ENCODE peak calls at places on chromosome 2, in seven cellular contexts. G is transverse colon, Z is cardiac muscle cell, Y is HCT116, P is neuronal stem cell, O is stomach, U is GM23248. R is an unnamed sample. For H3K27me3 and H3K4me1, the result is how much of the 10 kb centered on the place peaks cover.

GRCh38 chr2:181459646-181460045 is 2.5 kb downstream of the ITGA4 start:
- DNase-seq in G (no peak), Z (peak), Y (no peak), P (no peak), O (no peak), U (peak), R (no peak)

GRCh38 chr2:189601043-189601442 is 20.5 kb upstream of the SLC40A1 start:
- DNase-seq in G (no peak), Z (peak), Y (no peak), P (no peak), O (no peak), U (peak), R (no peak)

GRCh38 chr2:237096911-237097310 is 11.2 kb downstream of the COPS8 start:
- DNase-seq in G (no peak), Z (peak), Y (no peak), P (no peak), O (no peak), U (peak), R (no peak)

GRCh38 chr2:23092831-23093230 is 292.1 kb upstream of the KLHL29 start:
- DNase-seq in G (no peak), Z (peak), Y (no peak), P (peak), O (no peak), U (peak), R (no peak)

GRCh38 chr2:107380912-107381311 is 445.8 kb upstream of the RGPD4 start:
- DNase-seq in G (no peak), Z (no peak), Y (no peak), P (no peak), O (no peak), U (peak), R (no peak)

GRCh38 chr2:182559623-182560022 is 132.8 kb upstream of the PDE1A start:
- DNase-seq in G (no peak), Z (no peak), Y (peak), P (no peak), O (no peak), U (peak), R (no peak)

GRCh38 chr2:240818543-240819403 is 1.2 kb downstream of the KIF1A start:
- DNase-seq in G (no peak), Z (no peak), Y (no peak), P (peak), O (peak), U (no peak), R (peak)

GRCh38 chr2:33411765-33412164 is 64.7 kb upstream of the RASGRP3 start:
- DNase-seq in G (no peak), Z (no peak), Y (no peak), P (no peak), O (no peak), U (peak), R (no peak)

GRCh38 chr2:173058673-173059072 is 17.0 kb upstream of the MAP3K20 start:
- DNase-seq in G (no peak), Z (no peak), Y (no peak), P (no peak), O (no peak), U (no peak), R (no peak)

GRCh38 chr2:200350796-200351195 is 44.3 kb downstream of the SPATS2L start:
- DNase-seq in G (no peak), Z (peak), Y (no peak), P (no peak), O (no peak), U (peak), R (no peak)

GRCh38 chr2:226127682-226128081 is 671.9 kb downstream of the IRS1 start:
- DNase-seq in G (no peak), Z (no peak), Y (no peak), P (no peak), O (no peak), U (no peak), R (no peak)

GRCh38 chr2:143128681-143129580 is at the start of gene ARHGAP15:
- DNase-seq in G (peak), Z (no peak), Y (no peak), P (no peak), O (peak), U (no peak), R (no peak)

GRCh38 chr2:236254674-236255073 is 9.5 kb downstream of the ASB18 start:
- DNase-seq in G (no peak), Z (no peak), Y (no peak), P (no peak), O (no peak), U (no peak), R (no peak)

GRCh38 chr2:190607657-190608357 is 41.1 kb upstream of the NAB1 start:
- DNase-seq in G (no peak), Z (peak), Y (peak), P (no peak), O (no peak), U (no peak), R (no peak)

GRCh38 chr2:204135752-204136151 is 199.2 kb downstream of the ICOS start:
- DNase-seq in G (no peak), Z (no peak), Y (no peak), P (no peak), O (no peak), U (no peak), R (no peak)

GRCh38 chr2:204134421-204134820 is 197.9 kb downstream of the ICOS start:
- DNase-seq in G (no peak), Z (no peak), Y (no peak), P (no peak), O (no peak), U (no peak), R (no peak)

GRCh38 chr2:204144487-204144886 is 207.9 kb downstream of the ICOS start:
- DNase-seq in G (no peak), Z (no peak), Y (no peak), P (no peak), O (no peak), U (no peak), R (no peak)

GRCh38 chr2:204145197-204146190 is 208.9 kb downstream of the ICOS start:
- DNase-seq in G (peak), Z (peak), Y (peak), P (peak), O (peak), U (peak), R (peak)

GRCh38 chr2:204140258-204140657 is 203.7 kb downstream of the ICOS start:
- DNase-seq in G (no peak), Z (no peak), Y (no peak), P (no peak), O (no peak), U (peak), R (no peak)
- H3K27me3 ChIP-seq in G (under half), Z (under half), Y (under half), P (under half), O (under half), U (under half), R (half or more)

DNA sequence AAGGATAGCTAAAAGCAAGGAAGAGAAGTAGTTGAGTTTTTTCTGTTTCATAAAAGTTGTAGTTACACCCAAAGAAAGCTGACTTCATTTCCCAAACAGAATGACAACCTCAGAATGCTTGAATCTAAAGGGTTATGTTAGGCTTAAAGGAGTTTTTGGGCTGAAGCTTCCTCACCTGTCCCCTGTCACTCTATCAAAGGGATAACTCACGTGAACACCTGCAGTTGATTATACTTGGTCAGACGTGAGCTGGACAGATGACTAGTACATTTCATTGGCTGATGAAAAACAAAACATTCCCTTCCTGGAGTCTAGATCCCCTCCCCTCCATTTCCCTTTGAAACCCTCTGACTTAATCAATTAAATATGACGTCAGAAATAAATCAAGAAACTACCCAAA is 158.8 kb downstream of the ANTXR1 start:
- DNase-seq in G (no peak), Z (no peak), Y (no peak), P (no peak), O (no peak), U (no peak), R (no peak)
- H3K4me1 ChIP-seq in G (under half), Z (under half), Y (under half), P (under half), O (under half), U (half or more), R (under half)

DNA sequence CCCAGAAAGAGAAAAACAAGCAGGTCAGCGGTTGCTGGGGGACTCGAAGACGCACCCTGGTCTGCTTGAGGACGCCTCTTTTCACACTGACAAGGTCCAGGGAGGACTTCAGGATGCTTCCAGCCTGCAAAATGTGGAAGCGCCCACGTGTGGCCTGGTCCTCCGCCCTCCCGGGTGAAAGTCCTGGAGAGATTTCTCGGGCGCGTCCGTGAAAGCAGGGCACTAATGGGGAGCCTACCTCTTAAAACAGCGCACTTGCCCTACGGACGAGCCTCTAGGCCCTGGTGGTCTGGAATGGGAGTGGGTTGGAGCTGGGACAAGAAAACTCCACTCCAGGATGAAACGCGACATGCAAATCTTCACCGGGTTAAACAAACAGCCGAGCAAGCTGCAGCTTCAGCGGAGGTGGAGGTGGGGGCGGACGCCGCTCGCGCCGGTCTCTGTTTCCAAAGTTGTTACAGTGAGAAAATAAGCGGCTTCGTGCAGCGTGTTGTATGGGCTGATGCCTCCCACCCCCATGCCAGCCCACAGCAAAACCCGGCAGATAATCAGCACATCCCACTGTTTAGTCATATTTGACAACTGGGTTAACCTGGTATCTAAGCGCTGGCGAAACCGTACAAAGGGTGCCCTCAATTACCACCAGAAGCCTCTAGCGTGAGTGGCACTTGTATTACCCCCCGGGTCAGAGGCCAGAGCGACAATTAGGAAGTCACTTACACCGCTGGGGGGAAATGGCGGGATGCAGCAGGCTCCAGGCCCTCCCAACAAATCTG is 1.1 kb upstream of the SP9 start:
- DNase-seq in G (no peak), Z (no peak), Y (no peak), P (peak), O (no peak), U (no peak), R (no peak)
- H3K27me3 ChIP-seq in G (half or more), Z (half or more), Y (under half), P (half or more), O (half or more), U (under half), R (under half)

GRCh38 chr2:18232731-18233438 is 327.6 kb downstream of the RDH14 start:
- DNase-seq in G (no peak), Z (no peak), Y (no peak), P (no peak), O (no peak), U (peak), R (peak)
- H3K4me1 ChIP-seq in G (under half), Z (under half), Y (under half), P (under half), O (under half), U (under half), R (under half)

DNA sequence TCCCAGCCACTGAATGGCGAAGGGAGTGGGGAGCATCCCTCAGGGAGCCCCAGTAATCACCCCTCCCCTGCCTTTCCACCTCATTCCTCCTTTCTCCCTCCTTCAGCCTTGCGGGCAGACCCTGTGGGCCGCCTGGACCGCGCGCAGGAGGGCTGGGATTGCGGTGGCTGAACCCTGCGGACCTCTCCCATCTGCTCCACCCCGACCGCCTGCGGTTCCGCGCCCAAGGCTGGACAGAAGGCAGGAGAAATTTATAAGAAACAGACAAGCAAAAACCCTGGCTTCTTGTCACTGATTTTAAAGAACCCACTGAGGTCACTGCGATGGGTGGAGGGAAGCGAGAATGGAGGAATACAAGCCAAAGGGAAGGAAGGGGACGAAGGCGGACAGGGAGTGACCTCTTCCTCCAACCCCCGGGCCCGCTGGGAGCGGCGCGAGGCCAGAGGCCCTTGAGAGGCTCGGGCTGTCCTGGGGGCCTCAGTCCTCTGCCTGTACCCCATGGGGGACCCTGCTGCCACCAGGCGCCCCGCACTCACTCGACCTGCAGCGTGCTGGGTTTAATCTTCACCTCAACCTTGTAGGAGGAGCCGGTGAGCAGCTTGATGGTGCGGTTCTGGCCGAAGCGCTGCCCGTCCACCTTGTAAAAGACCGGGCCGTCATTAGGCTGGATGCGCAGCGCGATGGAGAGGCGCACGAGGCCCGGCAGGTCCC is 908 bp downstream of the CNRIP1 start:
- DNase-seq in G (peak), Z (peak), Y (no peak), P (peak), O (no peak), U (peak), R (no peak)
- H3K27me3 ChIP-seq in G (under half), Z (half or more), Y (under half), P (under half), O (under half), U (under half), R (under half)